ENCODE peak calls at places on chromosome 17, in ten cellular contexts. D is MV-4-11; A is NCI-H1105; T is NCI-H69; F is HT-29; Q is body of pancreas; I is stimulated activated CD4-positive, alpha-beta T cell treated with anti-CD3 and anti-CD28 coated beads, TNF-alpha, amount 100 ng/mL, for 4 hours; M is COR-L47; S is OCI-M1; E is stromal cell of bone marrow. V is an unnamed sample.

GRCh38 chr17:75064867-75065561 is 18.0 kb downstream of the KCTD2 start:
- DNase-seq in A (no peak), D (no peak), Q (no peak), T (no peak), E (no peak), I (no peak), M (no peak), F (no peak), S (no peak), V (no peak)

GRCh38 chr17:55825213-55825612 is 74.4 kb downstream of the PCTP start:
- DNase-seq in A (no peak), D (no peak), E (no peak), S (peak), T (peak), I (no peak), F (peak), Q (no peak), M (peak), V (no peak)

GRCh38 chr17:52410781-52411180 is 252.3 kb upstream of the CA10 start:
- DNase-seq in F (peak), M (no peak), E (no peak), A (no peak), T (peak), Q (no peak), I (no peak), S (no peak), D (no peak), V (no peak)

GRCh38 chr17:6704472-6705052 is 8.6 kb downstream of the SLC13A5 start:
- DNase-seq in E (no peak), I (no peak), T (no peak), M (no peak), Q (no peak), A (no peak), F (no peak), S (no peak), D (no peak), V (no peak)

GRCh38 chr17:82053556-82054263 is 2.0 kb downstream of the GPS1 start:
- DNase-seq in M (no peak), I (no peak), F (no peak), E (no peak), D (no peak), T (no peak), S (no peak), A (no peak), Q (no peak), V (no peak)

GRCh38 chr17:80792373-80792781 is 199.3 kb upstream of the CHMP6 start:
- DNase-seq in T (no peak), A (no peak), Q (no peak), D (no peak), S (no peak), E (no peak), I (no peak), M (no peak), F (no peak), V (no peak)

GRCh38 chr17:55607736-55608341 is 96.6 kb upstream of the SMIM36 start:
- DNase-seq in T (peak), S (no peak), D (no peak), A (no peak), Q (peak), M (peak), I (no peak), F (peak), E (no peak), V (peak)

GRCh38 chr17:66580601-66581385 is 254.1 kb upstream of the CACNG5 start:
- DNase-seq in M (peak), S (no peak), F (no peak), I (no peak), Q (peak), E (no peak), A (peak), D (no peak), T (peak), V (peak)

GRCh38 chr17:57004944-57005579 is 27.1 kb downstream of the SCPEP1 start:
- DNase-seq in A (no peak), I (no peak), E (no peak), D (peak), M (peak), F (peak), Q (peak), T (peak), S (peak), V (peak)

GRCh38 chr17:18248300-18248731 is 10.2 kb downstream of the FLII start:
- DNase-seq in S (peak), Q (peak), F (peak), T (peak), E (peak), A (peak), M (peak), D (peak), I (peak), V (peak)

GRCh38 chr17:48542114-48542955 is 2.6 kb downstream of the HOXB2 start:
- DNase-seq in D (no peak), E (no peak), F (no peak), I (no peak), A (no peak), S (peak), M (no peak), T (peak), Q (no peak), V (no peak)

GRCh38 chr17:37662358-37662757 is 19.1 kb upstream of the DDX52 start:
- DNase-seq in S (no peak), E (no peak), F (no peak), A (no peak), I (no peak), Q (no peak), M (no peak), D (no peak), T (no peak), V (no peak)